ENCODE peak calls at places on chromosomes 7 and 10, in seven cellular contexts. F is neuronal stem cell, V is trophoblast cell, K is H9, W is IMR-90, Q is H1, O is mesenchymal stem cell. H is an unnamed sample. For H3K4me1, the result is how much of the 10 kb centered on the place peaks cover.

GRCh38 chr7:35752727-35753126 is 48.1 kb upstream of the SEPTIN7 start:
- DNase-seq in V (no peak), F (no peak), W (no peak), Q (no peak), K (no peak), O (peak), H (no peak)

GRCh38 chr10:47262606-47263295 is 37.2 kb upstream of the GDF10 start:
- DNase-seq in V (peak), K (no peak), O (no peak), W (peak), F (no peak), Q (no peak), H (no peak)

GRCh38 chr10:12502526-12503274 is 153.4 kb downstream of the CAMK1D start:
- DNase-seq in W (no peak), F (no peak), Q (no peak), O (no peak), V (no peak), K (no peak), H (no peak)

GRCh38 chr10:131946321-131946751 is 35.4 kb downstream of the BNIP3 start:
- DNase-seq in V (no peak), O (peak), K (no peak), Q (no peak), W (peak), F (no peak), H (no peak)

GRCh38 chr10:110502851-110503301 is 5.2 kb downstream of the DUSP5 start:
- DNase-seq in O (peak), K (no peak), W (peak), V (peak), F (no peak), Q (no peak), H (no peak)

GRCh38 chr10:69506834-69507643 is 55.8 kb downstream of the TSPAN15 start:
- DNase-seq in Q (no peak), F (no peak), V (peak), O (no peak), W (no peak), K (peak), H (no peak)

GRCh38 chr10:114686013-114686412 is 27.9 kb upstream of the ABLIM1 start:
- DNase-seq in W (no peak), Q (no peak), V (peak), F (no peak), O (no peak), K (no peak), H (no peak)

GRCh38 chr7:41007351-41007751 is 695.5 kb downstream of the INHBA start:
- DNase-seq in F (no peak), W (no peak), V (no peak), Q (no peak), O (peak), K (no peak), H (no peak)

GRCh38 chr10:94131885-94132284 is 138.2 kb downstream of the PLCE1 start:
- DNase-seq in W (peak), O (peak), V (no peak), K (no peak), Q (no peak), F (no peak), H (no peak)

GRCh38 chr10:18545626-18546025 is 105.8 kb downstream of the NSUN6 start:
- DNase-seq in Q (no peak), V (no peak), F (no peak), W (peak), O (no peak), K (no peak), H (no peak)

GRCh38 chr7:95246935-95247370 is 77.4 kb downstream of the PON1 start:
- DNase-seq in F (peak), V (peak), K (peak), O (peak), Q (peak), W (peak), H (peak)

GRCh38 chr7:25947669-25948516 is 204.1 kb upstream of the NFE2L3 start:
- DNase-seq in Q (no peak), O (no peak), F (no peak), V (no peak), W (no peak), K (no peak), H (no peak)

GRCh38 chr7:27936244-27937102 is 196.5 kb downstream of the TAX1BP1 start:
- DNase-seq in W (peak), V (no peak), Q (no peak), O (no peak), K (no peak), F (no peak), H (no peak)

GRCh38 chr7:4659551-4660286 is 22.4 kb upstream of the FOXK1 start:
- DNase-seq in W (no peak), O (no peak), Q (no peak), K (no peak), V (no peak), F (no peak), H (peak)

GRCh38 chr10:114928818-114929217 is 9.2 kb upstream of the TRUB1 start:
- DNase-seq in O (no peak), Q (no peak), F (no peak), K (no peak), W (no peak), V (no peak), H (no peak)

GRCh38 chr10:88116491-88116890 is 253.1 kb downstream of the PTEN start:
- DNase-seq in W (peak), O (no peak), Q (no peak), V (no peak), K (no peak), F (no peak), H (no peak)

GRCh38 chr7:2248984-2249694 is 7.1 kb downstream of the NUDT1 start:
- DNase-seq in O (peak), F (no peak), Q (no peak), K (peak), W (peak), V (peak), H (peak)

DNA sequence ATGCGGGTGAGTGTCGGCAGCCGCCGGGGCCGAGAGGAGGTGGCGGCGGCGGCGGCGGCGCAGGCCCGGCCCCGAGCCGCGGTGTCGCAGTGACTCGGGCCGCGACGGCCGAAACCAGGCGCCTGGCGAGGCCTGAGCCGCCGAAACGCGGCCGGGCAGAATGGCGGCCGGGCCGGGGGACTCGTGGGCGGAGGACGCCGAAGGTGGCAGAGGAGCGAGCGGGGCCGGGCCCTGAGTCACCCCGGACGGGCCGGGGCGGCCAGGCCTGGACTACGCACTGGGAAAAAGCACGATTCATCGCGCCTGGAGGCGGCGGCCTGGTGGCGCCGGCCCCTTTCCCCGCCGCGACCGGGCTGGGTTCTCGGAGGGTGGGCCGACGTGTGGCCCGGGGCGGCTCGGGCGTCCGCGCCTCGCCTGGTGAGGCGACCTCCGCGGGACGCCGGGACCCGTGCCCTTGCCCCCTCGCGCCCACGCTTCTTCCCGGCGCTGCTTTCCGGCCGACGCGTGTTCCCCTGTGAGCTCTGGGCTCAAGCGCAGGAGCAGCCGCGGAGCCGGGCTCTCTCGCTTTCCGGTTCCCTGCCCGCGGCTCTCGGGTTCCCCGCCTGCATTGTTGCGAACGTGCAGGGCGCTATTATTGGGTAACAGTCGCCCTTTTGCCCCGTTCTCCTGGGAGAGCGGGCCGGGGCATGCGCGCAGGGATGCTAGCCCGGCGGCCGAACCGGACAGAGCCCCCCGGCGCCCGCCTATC is 495 bp downstream of the CUL1 start:
- DNase-seq in O (peak), W (peak), V (peak), Q (no peak), K (peak), F (peak), H (peak)
- H3K4me1 ChIP-seq in O (under half), W (under half), V (under half), Q (under half), K (under half), F (under half), H (under half)

GRCh38 chr10:2083591-2083990 is 346.3 kb upstream of the ADARB2 start:
- DNase-seq in W (no peak), F (no peak), K (no peak), O (no peak), V (no peak), Q (no peak), H (no peak)

GRCh38 chr10:2079603-2080078 is 342.3 kb upstream of the ADARB2 start:
- DNase-seq in W (no peak), V (no peak), O (no peak), K (no peak), F (no peak), Q (no peak), H (no peak)

GRCh38 chr10:2076528-2076927 is 339.2 kb upstream of the ADARB2 start:
- DNase-seq in Q (no peak), V (no peak), F (no peak), O (no peak), K (peak), W (no peak), H (peak)

GRCh38 chr10:2077231-2077630 is 339.9 kb upstream of the ADARB2 start:
- DNase-seq in O (no peak), V (no peak), F (no peak), W (no peak), K (no peak), Q (no peak), H (no peak)

GRCh38 chr10:2081501-2081900 is 344.2 kb upstream of the ADARB2 start:
- DNase-seq in Q (peak), V (no peak), K (peak), O (peak), F (no peak), W (no peak), H (peak)
- H2BK120ac ChIP-seq in Q (no peak), V (no peak), K (no peak), O (no peak), F (no peak), W (no peak), H (no peak)

GRCh38 chr7:134902058-134902457 is 84.2 kb upstream of the AGBL3 start:
- DNase-seq in K (no peak), O (no peak), W (no peak), V (no peak), Q (no peak), F (no peak), H (no peak)
- H3K4me1 ChIP-seq in K (under half), O (under half), W (under half), V (under half), Q (under half), F (under half), H (under half)

GRCh38 chr10:72220637-72221036 is 4.6 kb upstream of the ASCC1 start:
- DNase-seq in O (no peak), W (no peak), Q (no peak), K (no peak), F (no peak), V (no peak), H (no peak)

GRCh38 chr10:72219229-72219814 is 3.2 kb upstream of the ASCC1 start:
- DNase-seq in K (no peak), V (no peak), Q (no peak), O (no peak), F (no peak), W (no peak), H (no peak)

GRCh38 chr10:72218329-72218728 is 2.3 kb upstream of the ASCC1 start:
- DNase-seq in F (no peak), O (no peak), K (no peak), V (no peak), Q (no peak), W (no peak), H (no peak)

GRCh38 chr10:72218756-72219155 is 2.7 kb upstream of the ASCC1 start:
- DNase-seq in F (no peak), V (no peak), K (no peak), Q (no peak), O (no peak), W (no peak), H (no peak)

DNA sequence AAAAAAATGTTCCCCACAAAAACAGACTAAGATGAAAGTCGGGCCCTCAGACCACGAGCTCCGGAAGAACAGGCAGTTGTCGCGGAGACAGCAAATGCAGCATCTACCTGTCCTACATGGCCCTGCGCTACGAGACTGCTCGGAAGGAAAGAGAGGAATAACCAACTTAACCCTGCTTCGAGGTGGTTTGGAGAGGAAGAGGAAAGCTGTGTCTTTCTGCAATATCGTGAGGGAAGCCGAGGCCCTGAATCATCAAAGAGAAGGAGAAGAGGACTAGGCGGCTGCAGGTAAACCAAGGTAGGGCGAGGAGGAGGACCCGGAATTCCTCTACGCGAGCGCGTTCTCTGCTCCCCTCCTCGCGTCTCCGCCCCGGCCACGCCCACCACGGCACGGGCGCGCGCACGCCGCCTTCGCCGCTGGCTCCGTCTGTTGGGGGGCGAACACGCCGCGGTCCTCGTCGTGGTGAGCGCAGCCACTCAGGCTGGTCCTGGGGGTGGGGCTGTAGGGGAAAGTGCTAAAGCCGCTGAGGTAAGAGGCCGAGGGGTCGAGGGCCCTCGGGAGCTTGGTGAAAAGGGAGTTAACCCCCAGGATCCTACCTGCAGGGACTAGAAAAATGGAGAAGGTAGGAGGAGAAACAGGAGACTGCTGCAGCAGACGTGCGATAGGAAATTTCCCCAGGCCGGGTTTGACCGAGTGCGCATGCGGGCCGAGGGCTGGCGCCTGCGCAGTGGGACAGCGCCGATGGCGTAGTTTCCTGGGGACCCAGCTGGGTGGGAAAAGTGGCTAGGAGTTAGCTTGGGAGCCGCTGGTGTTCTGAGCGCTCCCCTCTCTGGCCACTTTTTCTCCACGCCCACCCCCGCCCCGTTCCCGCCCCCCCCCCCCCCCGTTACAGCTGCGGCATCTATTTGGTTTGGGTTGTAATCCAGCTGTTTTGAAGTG is at the start of the genes ANAPC16 and ASCC1:
- DNase-seq in K (peak), O (peak), W (peak), F (peak), V (peak), Q (peak), H (peak)
- H2BK120ac ChIP-seq in K (no peak), O (no peak), W (peak), F (no peak), V (peak), Q (no peak), H (no peak)

GRCh38 chr7:149866817-149867447 is 6.8 kb upstream of the ATP6V0E2 start:
- DNase-seq in Q (no peak), W (peak), K (no peak), V (no peak), O (no peak), F (no peak), H (no peak)
- H3K4me1 ChIP-seq in Q (under half), W (under half), K (under half), V (under half), O (under half), F (under half), H (under half)

GRCh38 chr10:125850766-125851731 is 27.7 kb downstream of the BCCIP start:
- DNase-seq in F (no peak), O (no peak), V (no peak), K (no peak), Q (no peak), W (no peak), H (no peak)

GRCh38 chr10:125846894-125847293 is 23.5 kb downstream of the BCCIP start:
- DNase-seq in Q (no peak), O (no peak), W (no peak), V (no peak), K (no peak), F (no peak), H (no peak)

GRCh38 chr10:125848857-125849256 is 25.5 kb downstream of the BCCIP start:
- DNase-seq in V (no peak), F (no peak), O (no peak), K (no peak), W (no peak), Q (no peak), H (no peak)

GRCh38 chr10:125848371-125848770 is 25.0 kb downstream of the BCCIP start:
- DNase-seq in F (no peak), V (no peak), W (no peak), Q (no peak), O (no peak), K (no peak), H (no peak)

DNA sequence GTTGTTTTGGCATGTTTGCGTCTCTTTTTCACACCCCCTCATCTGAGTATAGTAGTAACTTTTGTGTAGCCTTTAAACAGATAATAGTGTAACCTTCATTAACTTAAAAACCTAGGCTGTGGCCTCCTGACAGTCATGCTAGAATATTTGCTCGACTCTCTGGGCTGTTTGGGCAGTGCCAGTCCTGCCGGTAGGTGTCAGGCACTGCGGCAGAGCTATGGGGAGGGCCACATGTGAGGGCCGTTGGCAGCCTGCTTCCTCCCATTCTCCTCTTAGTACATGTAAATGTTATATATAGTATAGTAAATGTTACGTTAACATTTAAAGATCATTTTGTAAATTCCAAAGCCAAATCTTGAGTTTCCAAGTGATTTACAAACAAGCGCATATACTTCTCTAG is 26.1 kb downstream of the BCCIP start:
- DNase-seq in V (no peak), Q (no peak), K (no peak), O (no peak), W (no peak), F (no peak), H (no peak)
- H2BK120ac ChIP-seq in V (no peak), Q (no peak), K (no peak), O (no peak), W (no peak), F (no peak), H (no peak)

GRCh38 chr7:102099474-102099873 is 187.2 kb upstream of the SH2B2 start:
- DNase-seq in K (no peak), O (no peak), W (no peak), F (no peak), V (no peak), Q (no peak), H (no peak)
- H3K4me1 ChIP-seq in K (under half), O (under half), W (under half), F (under half), V (under half), Q (under half), H (under half)

GRCh38 chr10:70751356-70751755 is 33.8 kb downstream of the TBATA start:
- DNase-seq in K (no peak), O (no peak), F (no peak), V (no peak), W (no peak), Q (no peak), H (no peak)
- H2BK120ac ChIP-seq in K (no peak), O (no peak), F (peak), V (no peak), W (no peak), Q (no peak), H (no peak)

H was measured in mesendoderm.